ENCODE peak calls at places on chromosome 6, in ten cellular contexts. E is adipocyte; P is pancreas; Z is lower lobe of right lung; H is heart right ventricle; U is ascending aorta; G is heart left ventricle; C is breast epithelium; Q is mesenchymal stem cell; N is CD8-positive, alpha-beta T cell. D is an unnamed sample.
A peak's percentile ranks its signal among the peaks of the same experiment; 100 is the strongest.

GRCh38 chr6:155185544-155185943 is 78.3 kb upstream of the CLDN20 start:
- DNase-seq in E (no peak), N (no peak), P (no peak), Z (no peak), C (no peak), G (no peak), H (no peak), U (no peak), Q (peak; percentile 65), D (peak; percentile 31)

GRCh38 chr6:100881707-100882040 is 545 bp upstream of the ASCC3 start:
- DNase-seq in N (no peak), H (no peak), Q (peak; percentile 37), C (no peak), E (peak; percentile 39), Z (no peak), P (no peak), G (no peak), U (no peak), D (no peak)

GRCh38 chr6:29720863-29721262 is 2.4 kb upstream of the HLA-F start:
- DNase-seq in Z (no peak), Q (no peak), C (no peak), G (no peak), U (no peak), P (no peak), H (no peak), E (no peak), N (peak; percentile 53), D (no peak)

GRCh38 chr6:19866199-19866872 is 29.2 kb downstream of the ID4 start:
- DNase-seq in N (no peak), U (no peak), H (no peak), P (no peak), C (no peak), G (no peak), E (no peak), Q (no peak), Z (no peak), D (no peak)

GRCh38 chr6:136550045-136550329 is 235 bp downstream of the MAP7 start:
- DNase-seq in Q (peak; percentile 7), G (peak; percentile 7), E (peak; percentile 57), H (no peak), P (no peak), Z (no peak), N (no peak), U (no peak), C (no peak), D (peak; percentile 44)

GRCh38 chr6:128807577-128807976 is 75.4 kb upstream of the LAMA2 start:
- DNase-seq in N (no peak), P (no peak), U (no peak), G (no peak), H (no peak), Z (no peak), C (no peak), Q (peak; percentile 55), E (peak; percentile 65), D (no peak)

GRCh38 chr6:31879901-31880300 is 1.1 kb upstream of the SLC44A4 start:
- DNase-seq in Z (no peak), E (no peak), U (no peak), C (no peak), P (no peak), N (no peak), H (no peak), Q (no peak), G (no peak), D (no peak)

GRCh38 chr6:81262656-81263055 is 489.8 kb downstream of the TENT5A start:
- DNase-seq in E (no peak), Z (peak; percentile 37), C (no peak), P (no peak), H (no peak), G (no peak), N (no peak), Q (no peak), U (peak; percentile 35), D (no peak)

GRCh38 chr6:165231177-165231576 is 78.2 kb downstream of the C6orf118 start:
- DNase-seq in G (no peak), E (no peak), Z (no peak), Q (no peak), U (no peak), N (no peak), C (no peak), H (no peak), P (no peak), D (no peak)

GRCh38 chr6:80956898-80957297 is 795.6 kb downstream of the TENT5A start:
- DNase-seq in H (no peak), N (no peak), U (no peak), E (no peak), G (no peak), P (no peak), Q (no peak), C (no peak), Z (no peak), D (no peak)

GRCh38 chr6:35427851-35428321 is 24.3 kb upstream of the FANCE start:
- DNase-seq in Q (peak; percentile 41), C (no peak), P (no peak), E (peak; percentile 71), G (no peak), Z (no peak), U (no peak), H (no peak), N (no peak), D (no peak)

GRCh38 chr6:35678021-35678654 is 10.6 kb downstream of the FKBP5 start:
- DNase-seq in N (no peak), Z (no peak), E (no peak), P (no peak), Q (peak; percentile 57), G (no peak), U (no peak), H (no peak), C (no peak), D (no peak)

GRCh38 chr6:11798538-11798937 is 19.9 kb upstream of the ADTRP start:
- DNase-seq in H (no peak), Z (no peak), C (no peak), E (peak; percentile 32), N (no peak), U (no peak), Q (no peak), G (no peak), P (no peak), D (no peak)

GRCh38 chr6:42984924-42985475 is 630 bp downstream of the PPP2R5D start:
- DNase-seq in Z (no peak), P (no peak), C (no peak), H (no peak), E (peak; percentile 55), U (no peak), N (no peak), Q (peak; percentile 37), G (no peak), D (no peak)

GRCh38 chr6:33689148-33689494 is 22.4 kb downstream of the UQCC2 start:
- DNase-seq in Z (peak; percentile 17), E (no peak), U (no peak), Q (no peak), P (no peak), N (no peak), C (no peak), H (no peak), G (no peak), D (no peak)

GRCh38 chr6:170289971-170290305 is 940 bp downstream of the DLL1 start:
- DNase-seq in H (no peak), E (no peak), P (no peak), Q (no peak), G (no peak), U (peak; percentile 65), N (no peak), Z (no peak), C (no peak), D (no peak)
- H3K4me1 ChIP-seq in H (peaks cover 73% of the 10 kb centered on the region), E (peaks cover 22% of the 10 kb centered on the region), P (peaks cover 17% of the 10 kb centered on the region), Q (peaks cover 39% of the 10 kb centered on the region), G (peaks cover 69% of the 10 kb centered on the region), U (peaks cover 4% of the 10 kb centered on the region), N (peaks cover 42% of the 10 kb centered on the region), Z (peaks cover 66% of the 10 kb centered on the region), C (peaks cover 10% of the 10 kb centered on the region), D (peaks cover 11% of the 10 kb centered on the region)

GRCh38 chr6:108638993-108639392 is 78.3 kb downstream of the FOXO3 start:
- DNase-seq in P (no peak), C (no peak), U (no peak), N (no peak), Q (no peak), Z (no peak), H (no peak), E (no peak), G (no peak), D (no peak)
- H3K4me1 ChIP-seq in P (peaks cover 2% of the 10 kb centered on the region), C (no peaks in the 10 kb centered on the region), U (no peaks in the 10 kb centered on the region), N (peaks cover 8% of the 10 kb centered on the region), Q (no peaks in the 10 kb centered on the region), Z (peaks cover 50% of the 10 kb centered on the region), H (peaks cover 73% of the 10 kb centered on the region), E (peaks cover 25% of the 10 kb centered on the region), G (peaks cover 75% of the 10 kb centered on the region), D (peaks cover 9% of the 10 kb centered on the region)

GRCh38 chr6:6823030-6823429 is 234.5 kb downstream of the LY86 start:
- DNase-seq in E (no peak), C (no peak), Q (no peak), P (no peak), N (no peak), U (no peak), H (no peak), Z (no peak), G (no peak), D (no peak)

GRCh38 chr6:6825986-6826901 is 237.7 kb downstream of the LY86 start:
- DNase-seq in Z (peak; percentile 75), P (no peak), Q (no peak), C (peak; percentile 58), G (peak; percentile 58), E (no peak), U (no peak), H (peak; percentile 60), N (no peak), D (peak; percentile 33)

GRCh38 chr6:6823568-6824224 is 235.2 kb downstream of the LY86 start:
- DNase-seq in C (no peak), Q (no peak), U (no peak), N (no peak), G (no peak), Z (no peak), H (no peak), P (no peak), E (no peak), D (no peak)

GRCh38 chr6:6825153-6825847 is 236.8 kb downstream of the LY86 start:
- DNase-seq in U (no peak), G (no peak), N (no peak), Q (no peak), C (peak; percentile 19), Z (no peak), H (no peak), E (no peak), P (no peak), D (no peak)

GRCh38 chr6:6824381-6824780 is 235.9 kb downstream of the LY86 start:
- DNase-seq in Z (no peak), U (no peak), H (no peak), C (peak; percentile 11), N (no peak), P (no peak), E (no peak), G (no peak), Q (no peak), D (no peak)
- H3K4me1 ChIP-seq in Z (peaks cover 12% of the 10 kb centered on the region), U (no peaks in the 10 kb centered on the region), H (peaks cover 24% of the 10 kb centered on the region), C (no peaks in the 10 kb centered on the region), N (no peaks in the 10 kb centered on the region), P (no peaks in the 10 kb centered on the region), E (peaks cover 19% of the 10 kb centered on the region), G (peaks cover 17% of the 10 kb centered on the region), Q (no peaks in the 10 kb centered on the region), D (no peaks in the 10 kb centered on the region)

DNA sequence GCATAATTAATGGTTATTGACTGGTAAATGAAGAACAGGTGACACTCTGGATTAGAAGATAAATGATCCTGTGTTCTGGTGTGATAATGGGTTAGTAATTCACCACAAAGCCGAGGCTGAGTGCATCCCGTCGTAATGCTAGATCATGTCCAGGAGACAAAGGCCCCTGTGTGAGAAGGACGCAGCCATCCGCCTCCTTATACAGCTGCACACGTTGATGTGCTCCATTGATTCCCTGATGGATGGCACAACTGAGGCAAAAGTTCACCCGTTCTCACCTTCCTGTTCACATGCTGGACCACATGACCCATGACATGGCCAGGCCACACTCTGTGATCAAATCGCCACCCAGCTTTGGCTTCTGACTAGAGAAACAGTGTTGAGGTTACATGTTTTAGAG is 136.1 kb downstream of the FOXC1 start:
- DNase-seq in Q (no peak), G (no peak), P (no peak), C (no peak), E (no peak), H (no peak), Z (no peak), N (no peak), U (no peak), D (no peak)
- H3K4me1 ChIP-seq in Q (peaks cover 9% of the 10 kb centered on the region), G (no peaks in the 10 kb centered on the region), P (no peaks in the 10 kb centered on the region), C (no peaks in the 10 kb centered on the region), E (no peaks in the 10 kb centered on the region), H (no peaks in the 10 kb centered on the region), Z (no peaks in the 10 kb centered on the region), N (no peaks in the 10 kb centered on the region), U (no peaks in the 10 kb centered on the region), D (no peaks in the 10 kb centered on the region)